ENCODE peak calls at places on chromosomes 12 and 14, in four cellular contexts. E is K562, Y is H1, O is endodermal cell. V is an unnamed sample.

GRCh38 chr14:101480022-101480746 is 81.1 kb upstream of the DIO3 start:
- DNase-seq in E (no peak), Y (no peak), O (peak; percentile 41), V (peak; percentile 28)

GRCh38 chr12:11724888-11725310 is 75.4 kb downstream of the ETV6 start:
- DNase-seq in E (no peak), Y (no peak), O (no peak), V (no peak)

GRCh38 chr14:77849711-77850110 is 49.8 kb downstream of the ADCK1 start:
- DNase-seq in E (no peak), Y (no peak), O (no peak), V (no peak)

GRCh38 chr14:54300881-54301280 is 95.9 kb upstream of the CDKN3 start:
- DNase-seq in E (no peak), Y (no peak), O (no peak), V (no peak)

GRCh38 chr12:117845271-117845904 is 123.4 kb downstream of the KSR2 start:
- DNase-seq in E (no peak), Y (no peak), O (no peak), V (no peak)

GRCh38 chr12:2183556-2184541 is 131.1 kb downstream of the CACNA1C start:
- DNase-seq in E (no peak), Y (no peak), O (peak; percentile 80), V (no peak)

GRCh38 chr12:78929075-78929418 is 64.5 kb downstream of the SYT1 start:
- DNase-seq in E (no peak), Y (no peak), O (no peak), V (no peak)

GRCh38 chr14:35399083-35399807 is 5.3 kb downstream of the NFKBIA start:
- DNase-seq in E (no peak), Y (no peak), O (peak; percentile 33), V (no peak)

GRCh38 chr12:31804185-31804504 is 75.3 kb upstream of the AMN1 start:
- DNase-seq in E (no peak), Y (no peak), O (no peak), V (no peak)

GRCh38 chr12:53976823-53977595 is 2.3 kb upstream of the HOTAIR start:
- DNase-seq in E (no peak), Y (no peak), O (no peak), V (no peak)

GRCh38 chr14:63273717-63274673 is 44.7 kb downstream of the GPHB5 start:
- DNase-seq in E (no peak), Y (no peak), O (no peak), V (peak; percentile 75)

GRCh38 chr12:12506541-12506940 is 56.1 kb downstream of the DUSP16 start:
- DNase-seq in E (no peak), Y (no peak), O (no peak), V (no peak)

GRCh38 chr12:116247377-116247776 is 30.1 kb downstream of the MED13L start:
- DNase-seq in E (no peak), Y (no peak), O (no peak), V (no peak)

GRCh38 chr12:30687265-30687986 is 8.2 kb downstream of the IPO8 start:
- DNase-seq in E (no peak), Y (no peak), O (no peak), V (no peak)

GRCh38 chr12:71955946-71956345 is 17.3 kb downstream of the TPH2 start:
- DNase-seq in E (no peak), Y (no peak), O (no peak), V (no peak)

GRCh38 chr12:87216436-87216835 is 812.8 kb downstream of the C12orf50 start:
- DNase-seq in E (no peak), Y (no peak), O (no peak), V (no peak)

GRCh38 chr12:125097427-125097826 is 32.2 kb downstream of the AACS start:
- DNase-seq in E (no peak), Y (no peak), O (no peak), V (no peak)

GRCh38 chr12:87428701-87429277 is 600.4 kb downstream of the C12orf50 start:
- DNase-seq in E (no peak), Y (no peak), O (no peak), V (no peak)

GRCh38 chr14:56092761-56093160 is 25.4 kb upstream of the PELI2 start:
- DNase-seq in E (no peak), Y (no peak), O (no peak), V (no peak)

GRCh38 chr12:120037851-120038250 is 48.8 kb downstream of the BICDL1 start:
- DNase-seq in E (no peak), Y (no peak), O (no peak), V (no peak)

GRCh38 chr12:49984476-49984890 is 11.7 kb downstream of the AQP6 start:
- DNase-seq in E (no peak), Y (no peak), O (peak; percentile 54), V (no peak)

GRCh38 chr14:102941419-102942011 is 19.1 kb downstream of the AMN start:
- DNase-seq in E (no peak), Y (no peak), O (no peak), V (peak; percentile 33)

GRCh38 chr12:54562720-54563356 is 13.4 kb downstream of the PDE1B start:
- DNase-seq in E (no peak), Y (no peak), O (peak; percentile 43), V (no peak)

GRCh38 chr12:12788131-12788530 is 2.7 kb downstream of the APOLD1 start:
- DNase-seq in E (no peak), Y (no peak), O (no peak), V (no peak)

GRCh38 chr12:53059434-53060063 is 9.7 kb downstream of the TNS2 start:
- DNase-seq in E (no peak), Y (no peak), O (no peak), V (peak; percentile 81)

GRCh38 chr14:56874375-56874774 is 64.1 kb upstream of the OTX2 start:
- DNase-seq in E (peak; percentile 5), Y (peak; percentile 71), O (peak; percentile 89), V (no peak)

GRCh38 chr12:108856428-108857157 is 790 bp downstream of the SSH1 start:
- DNase-seq in E (peak; percentile 45), Y (peak; percentile 67), O (peak; percentile 84), V (peak; percentile 91)

GRCh38 chr12:46555379-46555778 is 182.8 kb upstream of the SLC38A2 start:
- DNase-seq in E (no peak), Y (no peak), O (no peak), V (no peak)

GRCh38 chr12:106871477-106871876 is 84.2 kb upstream of the TMEM263 start:
- DNase-seq in E (no peak), Y (no peak), O (no peak), V (no peak)

GRCh38 chr14:62709773-62710172 is 335.5 kb downstream of the KCNH5 start:
- DNase-seq in E (no peak), Y (no peak), O (no peak), V (no peak)

GRCh38 chr12:117100851-117101673 is 1.8 kb upstream of the TESC start:
- DNase-seq in E (no peak), Y (no peak), O (peak; percentile 73), V (no peak)

GRCh38 chr14:96904201-96904600 is 107.0 kb downstream of the VRK1 start:
- DNase-seq in E (no peak), Y (no peak), O (no peak), V (no peak)

GRCh38 chr14:64714432-64715025 is 10.3 kb downstream of the PLEKHG3 start:
- DNase-seq in E (no peak), Y (no peak), O (peak; percentile 29), V (no peak)

GRCh38 chr14:100676089-100676685 is 50.5 kb upstream of the DLK1 start:
- DNase-seq in E (peak; percentile 70), Y (no peak), O (no peak), V (no peak)

GRCh38 chr12:65533177-65533883 is 254.8 kb downstream of the MSRB3 start:
- DNase-seq in E (no peak), Y (no peak), O (no peak), V (no peak)

GRCh38 chr14:70257526-70257925 is 68.8 kb upstream of the SLC8A3 start:
- DNase-seq in E (peak; percentile 50), Y (peak; percentile 78), O (peak; percentile 72), V (no peak)

GRCh38 chr12:103924761-103925641 is 5.2 kb upstream of the HSP90B1 start:
- DNase-seq in E (no peak), Y (no peak), O (peak; percentile 74), V (no peak)

GRCh38 chr12:113934946-113935345 is 31.2 kb downstream of the RBM19 start:
- DNase-seq in E (no peak), Y (no peak), O (no peak), V (no peak)

GRCh38 chr12:113932411-113933196 is 33.5 kb downstream of the RBM19 start:
- DNase-seq in E (peak; percentile 91), Y (no peak), O (peak; percentile 66), V (no peak)

GRCh38 chr12:113934060-113934829 is 31.9 kb downstream of the RBM19 start:
- DNase-seq in E (no peak), Y (no peak), O (no peak), V (no peak)

GRCh38 chr12:113931517-113931916 is 34.6 kb downstream of the RBM19 start:
- DNase-seq in E (no peak), Y (no peak), O (no peak), V (no peak)

GRCh38 chr12:113933201-113933786 is 32.8 kb downstream of the RBM19 start:
- DNase-seq in E (peak; percentile 81), Y (no peak), O (peak; percentile 75), V (no peak)
- H3K9ac ChIP-seq in E (peak overlapping the region; percentile 51), Y (no peak overlapping the region), O (peak overlapping the region; percentile 77), V (no peak overlapping the region)

GRCh38 chr14:84108746-84109457 is 1421.0 kb upstream of the FLRT2 start:
- DNase-seq in E (no peak), Y (no peak), O (no peak), V (no peak)
- H3K9ac ChIP-seq in E (no peak overlapping the region), Y (no peak overlapping the region), O (no peak overlapping the region), V (no peak overlapping the region)

GRCh38 chr14:44768935-44769334 is 192.8 kb downstream of the KLHL28 start:
- DNase-seq in E (no peak), Y (no peak), O (no peak), V (no peak)
- H3K9ac ChIP-seq in E (no peak overlapping the region), Y (no peak overlapping the region), O (no peak overlapping the region), V (no peak overlapping the region)

DNA sequence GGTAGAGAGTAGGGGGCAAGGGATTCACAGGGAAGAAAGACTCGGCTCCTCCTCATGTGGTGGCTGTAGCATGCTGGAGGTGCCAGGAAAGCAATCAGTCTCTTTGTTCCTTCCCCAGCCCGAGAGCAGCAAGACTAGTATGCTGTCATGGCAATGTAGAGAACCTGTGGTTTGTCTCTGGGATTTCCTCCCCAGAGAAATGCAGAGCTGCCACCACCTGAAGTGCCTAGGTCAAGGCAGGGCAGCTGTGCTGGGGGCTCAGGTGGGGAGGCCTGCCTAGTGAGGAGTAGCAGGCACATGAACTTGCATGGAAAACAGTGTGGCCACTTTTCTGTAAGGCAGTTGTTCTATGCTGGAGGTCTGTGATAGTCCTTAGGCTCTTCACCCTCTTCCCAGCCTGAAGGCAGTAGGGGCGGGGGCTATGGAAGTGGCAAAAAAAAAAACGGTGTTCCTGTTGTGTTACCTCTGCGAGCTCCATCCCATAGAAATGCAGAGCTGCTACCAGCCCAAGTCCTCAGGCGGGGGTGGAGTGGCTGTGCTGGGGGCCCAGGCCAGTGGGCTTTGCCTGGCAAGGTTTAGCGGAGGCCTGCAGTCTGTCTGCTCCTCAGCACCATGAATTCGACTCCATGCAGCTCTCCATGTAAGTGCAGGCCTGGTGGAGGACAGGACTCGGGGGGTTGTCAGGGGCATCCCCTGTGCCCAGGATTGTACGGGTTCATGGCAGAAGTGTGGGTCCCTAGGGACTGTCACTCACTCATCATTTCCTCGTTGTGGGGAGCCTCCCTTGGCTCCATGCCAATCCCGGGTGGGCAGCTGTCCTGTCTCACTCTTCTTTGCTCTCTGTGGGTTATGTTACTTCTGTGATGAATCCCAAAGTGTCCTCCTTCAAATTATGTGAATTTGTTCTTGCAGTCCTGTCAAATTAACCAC is 4.1 kb upstream of the CLEC4D start:
- DNase-seq in E (no peak), Y (no peak), O (peak; percentile 64), V (no peak)
- H3K9ac ChIP-seq in E (no peak overlapping the region), Y (no peak overlapping the region), O (no peak overlapping the region), V (no peak overlapping the region)

GRCh38 chr14:30725763-30726162 is 103.6 kb downstream of the SCFD1 start:
- DNase-seq in E (no peak), Y (no peak), O (no peak), V (no peak)
- H3K9ac ChIP-seq in E (no peak overlapping the region), Y (no peak overlapping the region), O (no peak overlapping the region), V (no peak overlapping the region)

V was measured in kidney.